ENCODE peak calls at places on chromosomes 11 and 22, in six cellular contexts. U, C, N, P, Y and G are unnamed samples.

GRCh38 chr22:24095816-24096215 is 84.7 kb downstream of the CABIN1 start:
- DNase-seq in Y (no peak), N (no peak), U (peak), P (no peak), C (no peak), G (no peak)

GRCh38 chr22:44182591-44183588 is 2.2 kb downstream of the PARVG start:
- DNase-seq in P (no peak), C (peak), N (no peak), Y (no peak), U (no peak), G (no peak)

GRCh38 chr11:69963533-69964246 is 114.4 kb upstream of the ANO1 start:
- DNase-seq in U (no peak), Y (no peak), C (no peak), P (no peak), N (no peak), G (no peak)

GRCh38 chr22:30354644-30355043 is 2.0 kb downstream of the SF3A1 start:
- DNase-seq in C (no peak), N (no peak), U (no peak), P (no peak), Y (no peak), G (no peak)

GRCh38 chr22:22944268-22944985 is 56.8 kb downstream of the IGLL5 start:
- DNase-seq in C (no peak), N (peak), Y (no peak), P (no peak), U (peak), G (no peak)

GRCh38 chr11:124285610-124286344 is 28.0 kb downstream of the OR8D1 start:
- DNase-seq in N (no peak), P (peak), Y (no peak), U (no peak), C (no peak), G (no peak)

GRCh38 chr11:116210663-116211062 is 562.1 kb downstream of the BUD13 start:
- DNase-seq in Y (no peak), U (no peak), C (no peak), N (no peak), P (no peak), G (no peak)

GRCh38 chr22:25754527-25755202 is 12.7 kb downstream of the MYO18B start:
- DNase-seq in C (no peak), Y (no peak), P (peak), U (no peak), N (no peak), G (no peak)